ENCODE peak calls at places on chromosomes 4 and X, in six cellular contexts. X is A549, C is HepG2, L is stomach, B is upper lobe of left lung, T is HCT116. G is an unnamed sample.

GRCh38 chr4:118684873-118685811 is at the start of gene METTL14:
- DNase-seq in X (peak; percentile 60), C (peak; percentile 88), L (peak; percentile 95), B (peak; percentile 92), T (peak; percentile 86), G (peak; percentile 96)

GRCh38 chrX:133414399-133415275 is 652 bp downstream of the GPC4 start:
- DNase-seq in X (no peak), C (no peak), L (no peak), B (no peak), T (no peak), G (no peak)

GRCh38 chrX:130836447-130836846 is 66.6 kb downstream of the ENOX2 start:
- DNase-seq in X (no peak), C (no peak), L (no peak), B (no peak), T (no peak), G (no peak)

GRCh38 chr4:177008071-177008835 is 215.5 kb upstream of the VEGFC start:
- DNase-seq in X (no peak), C (no peak), L (no peak), B (no peak), T (no peak), G (no peak)

GRCh38 chr4:1981251-1982055 is 27.3 kb downstream of the NELFA start:
- DNase-seq in X (peak; percentile 15), C (no peak), L (peak; percentile 69), B (peak; percentile 22), T (peak; percentile 12), G (no peak)

GRCh38 chr4:44927361-44928061 is 201.2 kb upstream of the GNPDA2 start:
- DNase-seq in X (peak; percentile 0), C (peak; percentile 23), L (no peak), B (no peak), T (peak; percentile 2), G (no peak)

GRCh38 chr4:54090804-54091623 is 8.9 kb upstream of the GSX2 start:
- DNase-seq in X (peak; percentile 32), C (peak; percentile 38), L (peak; percentile 51), B (no peak), T (no peak), G (no peak)

GRCh38 chr4:176014583-176015108 is 51.0 kb upstream of the WDR17 start:
- DNase-seq in X (no peak), C (no peak), L (no peak), B (no peak), T (no peak), G (no peak)

GRCh38 chrX:133856819-133857218 is 128.6 kb downstream of the GPC3 start:
- DNase-seq in X (no peak), C (no peak), L (no peak), B (no peak), T (no peak), G (no peak)

GRCh38 chr4:1996866-1997611 is 11.7 kb downstream of the NELFA start:
- DNase-seq in X (no peak), C (no peak), L (no peak), B (no peak), T (no peak), G (no peak)

GRCh38 chrX:149540133-149540620 is 635 bp upstream of the EOLA1 start:
- DNase-seq in X (peak; percentile 55), C (peak; percentile 70), L (peak; percentile 92), B (peak; percentile 93), T (peak; percentile 63), G (peak; percentile 89)

GRCh38 chr4:10078481-10079233 is 37.9 kb downstream of the WDR1 start:
- DNase-seq in X (no peak), C (no peak), L (peak; percentile 20), B (peak; percentile 18), T (no peak), G (no peak)

GRCh38 chr4:10075953-10076391 is 40.6 kb downstream of the WDR1 start:
- DNase-seq in X (no peak), C (no peak), L (peak; percentile 22), B (peak; percentile 14), T (no peak), G (no peak)

GRCh38 chr4:10079256-10079655 is 37.3 kb downstream of the WDR1 start:
- DNase-seq in X (no peak), C (no peak), L (peak; percentile 24), B (peak; percentile 16), T (no peak), G (no peak)

GRCh38 chr4:10077101-10077491 is 39.5 kb downstream of the WDR1 start:
- DNase-seq in X (no peak), C (no peak), L (peak; percentile 21), B (peak; percentile 17), T (no peak), G (no peak)

DNA sequence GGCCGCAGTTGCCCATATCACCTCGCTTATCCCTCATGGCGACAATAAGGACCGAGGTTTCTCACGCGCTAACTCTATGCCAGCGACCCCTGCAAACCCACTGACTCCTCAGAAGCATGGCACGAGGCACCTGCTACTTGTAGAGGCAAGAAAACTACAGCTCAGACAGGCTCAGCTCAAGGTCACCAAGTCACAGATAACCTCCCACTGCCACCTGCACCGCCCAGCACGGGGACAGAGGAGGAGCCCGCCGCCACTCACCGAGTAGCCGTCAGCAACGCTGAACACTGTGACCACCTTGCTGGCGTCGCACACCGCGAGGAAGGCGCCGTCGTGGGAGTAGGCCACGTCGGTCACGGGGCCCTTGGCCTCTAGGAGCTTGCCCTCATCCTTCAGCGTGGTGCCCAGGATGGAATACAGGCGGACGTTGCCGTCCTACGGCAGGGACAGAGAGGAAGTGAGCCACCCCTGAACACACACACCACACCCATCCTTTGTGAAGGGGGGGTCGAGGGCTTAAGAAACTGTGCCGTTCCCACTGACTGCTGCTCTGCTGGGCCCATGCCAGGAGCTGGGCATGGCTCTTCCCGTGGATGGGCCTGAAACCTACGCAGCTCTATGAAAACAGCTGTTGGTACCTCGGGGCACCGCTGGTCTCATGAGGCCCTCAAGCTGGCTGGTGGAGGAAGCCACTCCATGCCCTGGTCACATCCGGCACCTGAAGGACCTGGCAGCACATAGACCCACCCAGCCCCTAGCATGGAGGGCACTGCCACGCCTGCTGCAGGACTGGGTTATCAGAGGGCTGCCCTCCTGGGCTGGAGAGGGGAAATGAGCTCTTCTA is 38.9 kb downstream of the WDR1 start:
- DNase-seq in X (no peak), C (no peak), L (peak; percentile 36), B (peak; percentile 53), T (no peak), G (no peak)
- TF ChIP-seq POLR2A in X (no peak), C (no peak), L (no peak), B (no peak), T (no peak), G (no peak)

GRCh38 chrX:42085836-42086235 is 162.5 kb upstream of the CASK start:
- DNase-seq in X (no peak), C (no peak), L (no peak), B (no peak), T (peak; percentile 0), G (no peak)

GRCh38 chrX:42093756-42094155 is 170.4 kb upstream of the CASK start:
- DNase-seq in X (no peak), C (no peak), L (no peak), B (no peak), T (no peak), G (no peak)

GRCh38 chrX:42090395-42090794 is 167.0 kb upstream of the CASK start:
- DNase-seq in X (no peak), C (no peak), L (no peak), B (no peak), T (no peak), G (no peak)

GRCh38 chrX:42089014-42089413 is 165.7 kb upstream of the CASK start:
- DNase-seq in X (no peak), C (no peak), L (no peak), B (no peak), T (no peak), G (no peak)

DNA sequence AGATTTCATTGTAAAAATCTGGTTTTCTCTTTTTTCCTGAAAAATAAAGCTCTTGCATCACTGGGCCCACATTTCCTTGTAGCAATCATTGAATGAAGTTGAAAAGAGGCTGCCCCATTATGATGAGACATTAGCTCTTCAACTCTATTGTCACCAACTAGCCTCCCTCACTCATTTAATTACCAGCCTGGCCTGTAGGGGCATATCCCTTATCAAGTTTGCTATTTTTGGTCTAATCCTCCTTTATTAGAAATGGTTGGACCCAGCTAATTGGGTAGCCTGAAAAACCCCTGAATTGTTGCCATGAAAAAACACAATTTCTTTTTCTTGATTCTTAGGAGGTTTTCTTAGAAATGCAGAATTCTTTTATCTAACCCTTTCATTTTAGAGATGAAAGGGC is 164.6 kb upstream of the CASK start:
- DNase-seq in X (no peak), C (no peak), L (no peak), B (no peak), T (no peak), G (no peak)
- TF ChIP-seq CTCF in X (no peak), C (no peak), L (no peak), B (no peak), T (peak; percentile 18), G (no peak)

DNA sequence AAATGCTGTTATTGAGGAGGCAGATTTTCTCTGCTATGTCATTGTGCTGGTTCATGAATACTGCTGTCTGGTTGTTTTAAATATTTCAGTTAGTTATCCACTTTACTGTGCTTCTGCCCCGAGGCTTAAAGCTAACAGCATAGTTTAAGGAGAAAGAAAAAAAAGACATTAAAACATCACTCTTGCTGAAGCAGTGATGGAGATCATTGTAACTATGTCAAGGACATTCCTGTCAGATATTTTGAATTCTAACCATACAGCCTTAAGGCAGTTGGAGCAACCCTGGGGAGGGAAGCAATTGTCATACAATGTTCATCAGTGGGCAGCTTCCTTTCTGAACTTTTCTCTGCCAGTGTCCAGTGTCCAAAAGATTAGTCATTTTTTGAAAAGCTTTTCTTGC is 199.0 kb upstream of the DDX53 start:
- DNase-seq in X (no peak), C (no peak), L (no peak), B (no peak), T (no peak), G (no peak)
- TF ChIP-seq POLR2A in X (no peak), C (no peak), L (no peak), B (no peak), T (no peak), G (no peak)

DNA sequence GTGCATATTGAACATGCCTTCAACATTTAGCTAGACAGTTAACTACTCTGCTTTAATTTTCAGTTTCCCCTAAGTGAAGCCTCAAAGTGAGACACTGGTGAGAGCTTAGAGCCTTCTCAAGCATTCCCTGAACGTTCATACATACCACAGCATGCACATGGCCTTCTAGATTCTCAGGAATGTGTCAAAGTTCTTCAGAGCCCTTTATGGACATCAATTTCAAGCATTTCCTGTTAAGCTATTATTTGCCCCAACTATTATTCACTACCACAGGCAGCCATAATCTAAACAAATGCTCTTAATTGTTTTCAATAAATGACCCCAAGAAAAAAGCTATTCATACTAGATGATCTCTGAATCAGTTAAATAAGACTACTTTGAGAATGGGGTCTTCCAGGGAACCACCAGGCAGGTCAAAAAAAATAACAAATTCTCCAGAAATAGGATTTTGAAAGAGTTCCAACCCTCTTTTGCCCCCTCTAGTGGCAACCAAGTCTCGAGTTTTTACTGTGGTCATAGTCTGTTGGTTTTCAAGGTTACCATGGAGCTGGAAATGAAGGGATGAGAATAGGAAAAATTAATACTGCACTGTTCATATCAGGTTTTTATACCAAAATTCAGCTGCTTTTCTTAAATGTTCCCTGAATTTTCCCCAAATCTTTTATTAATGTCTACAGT is 235.4 kb downstream of the RAB28 start:
- DNase-seq in X (no peak), C (peak; percentile 13), L (no peak), B (no peak), T (peak; percentile 8), G (no peak)
- TF ChIP-seq CTCF in X (no peak), C (peak; percentile 49), L (no peak), B (no peak), T (peak; percentile 55), G (no peak)

GRCh38 chr4:102501176-102501634 is at the start of gene NFKB1:
- DNase-seq in X (no peak), C (peak; percentile 54), L (peak; percentile 73), B (peak; percentile 79), T (no peak), G (peak; percentile 31)
- TF ChIP-seq POLR2A in X (peak; percentile 31), C (no peak), L (no peak), B (no peak), T (peak; percentile 31), G (no peak)

GRCh38 chrX:97016106-97016505 is 132.4 kb downstream of the RPA4 start:
- DNase-seq in X (no peak), C (no peak), L (no peak), B (no peak), T (no peak), G (no peak)
- TF ChIP-seq CTCF in X (peak; percentile 22), C (no peak), L (no peak), B (no peak), T (no peak), G (no peak)

G was measured in tibial nerve.